ENCODE peak calls at places on chromosomes 5 and 9, in nine cellular contexts. G is neuronal stem cell; X is BE2C; A is HCT116; B is fibroblast of mammary gland; D is testis; N is body of pancreas; O is CD8-positive, alpha-beta memory T cell; Z is fibroblast of lung. M is an unnamed sample.
A peak's percentile ranks its signal among the peaks of the same experiment; 100 is the strongest.

GRCh38 chr5:56951131-56951945 is 585 bp downstream of the MIER3 start:
- DNase-seq in O (peak; percentile 0), G (peak; percentile 63), A (no peak), Z (no peak), D (peak; percentile 63), B (no peak), N (peak; percentile 21), X (peak; percentile 70), M (no peak)

GRCh38 chr9:6549106-6549505 is 96.4 kb downstream of the GLDC start:
- DNase-seq in X (peak; percentile 78), Z (no peak), B (no peak), A (no peak), G (peak; percentile 23), D (no peak), N (no peak), O (no peak), M (no peak)

GRCh38 chr5:160213537-160213936 is 15.8 kb upstream of the FABP6 start:
- DNase-seq in O (no peak), D (no peak), N (no peak), X (peak; percentile 63), A (peak; percentile 21), Z (no peak), B (peak; percentile 10), G (no peak), M (no peak)

GRCh38 chr5:134224905-134225779 is 731 bp downstream of the PPP2CA start:
- DNase-seq in O (peak; percentile 62), Z (peak; percentile 94), A (no peak), B (peak; percentile 92), X (peak; percentile 85), D (peak; percentile 62), N (peak; percentile 48), G (peak; percentile 79), M (no peak)

GRCh38 chr5:134100283-134101011 is 14.0 kb upstream of the TCF7 start:
- DNase-seq in B (peak; percentile 51), X (peak; percentile 68), N (no peak), G (no peak), O (peak; percentile 80), D (peak; percentile 40), Z (no peak), A (no peak), M (peak; percentile 37)

GRCh38 chr9:130604295-130604694 is 24.9 kb downstream of the FUBP3 start:
- DNase-seq in O (no peak), N (no peak), A (no peak), G (no peak), D (no peak), B (no peak), Z (no peak), X (no peak), M (no peak)

GRCh38 chr9:72952914-72953313 is at the start of gene ALDH1A1:
- DNase-seq in G (no peak), A (no peak), B (peak; percentile 16), N (peak; percentile 69), O (no peak), D (peak; percentile 84), X (no peak), Z (peak; percentile 18), M (no peak)

GRCh38 chr9:136546697-136547481 is 1.0 kb upstream of the NOTCH1 start:
- DNase-seq in N (peak; percentile 83), X (no peak), G (no peak), D (peak; percentile 53), Z (peak; percentile 89), A (no peak), O (peak; percentile 42), B (peak; percentile 18), M (no peak)

GRCh38 chr5:178162481-178162880 is 8.8 kb upstream of the NHP2 start:
- DNase-seq in A (no peak), B (no peak), Z (no peak), N (no peak), D (no peak), X (no peak), G (no peak), O (no peak), M (no peak)

GRCh38 chr9:134606951-134607733 is 34.5 kb upstream of the COL5A1 start:
- DNase-seq in X (peak; percentile 55), O (no peak), B (peak; percentile 31), A (peak; percentile 21), D (peak; percentile 27), Z (no peak), N (no peak), G (no peak), M (no peak)

GRCh38 chr9:13388157-13388556 is 108.7 kb upstream of the MPDZ start:
- DNase-seq in N (no peak), A (no peak), G (no peak), B (peak; percentile 95), D (no peak), O (no peak), Z (peak; percentile 32), X (no peak), M (peak; percentile 67)

GRCh38 chr5:6166698-6167394 is 211.5 kb downstream of the MED10 start:
- DNase-seq in A (no peak), X (no peak), B (no peak), Z (no peak), D (no peak), G (no peak), O (no peak), N (no peak), M (no peak)

GRCh38 chr5:39274388-39275085 is 55.2 kb upstream of the FYB1 start:
- DNase-seq in D (no peak), N (no peak), O (peak; percentile 43), G (no peak), A (no peak), B (no peak), X (no peak), Z (peak; percentile 17), M (no peak)

GRCh38 chr5:45491368-45491767 is 204.8 kb downstream of the HCN1 start:
- DNase-seq in D (no peak), G (no peak), Z (no peak), N (no peak), A (no peak), X (no peak), B (no peak), O (no peak), M (no peak)

GRCh38 chr5:2259494-2260107 is 376.9 kb upstream of the IRX4 start:
- DNase-seq in N (no peak), G (no peak), X (no peak), O (no peak), A (no peak), D (no peak), B (no peak), Z (no peak), M (no peak)

GRCh38 chr5:154755361-154756202 is at the start of gene LARP1:
- DNase-seq in N (no peak), O (peak; percentile 11), A (no peak), G (peak; percentile 45), Z (no peak), B (no peak), D (peak; percentile 63), X (peak; percentile 68), M (no peak)

GRCh38 chr9:16161469-16161868 is 608.6 kb downstream of the CCDC171 start:
- DNase-seq in A (no peak), Z (no peak), D (no peak), N (no peak), O (no peak), B (no peak), G (no peak), X (no peak), M (no peak)

GRCh38 chr5:180318456-180319089 is 26.7 kb upstream of the MAPK9 start:
- DNase-seq in O (no peak), N (no peak), G (no peak), Z (no peak), X (no peak), B (no peak), A (no peak), D (no peak), M (no peak)

DNA sequence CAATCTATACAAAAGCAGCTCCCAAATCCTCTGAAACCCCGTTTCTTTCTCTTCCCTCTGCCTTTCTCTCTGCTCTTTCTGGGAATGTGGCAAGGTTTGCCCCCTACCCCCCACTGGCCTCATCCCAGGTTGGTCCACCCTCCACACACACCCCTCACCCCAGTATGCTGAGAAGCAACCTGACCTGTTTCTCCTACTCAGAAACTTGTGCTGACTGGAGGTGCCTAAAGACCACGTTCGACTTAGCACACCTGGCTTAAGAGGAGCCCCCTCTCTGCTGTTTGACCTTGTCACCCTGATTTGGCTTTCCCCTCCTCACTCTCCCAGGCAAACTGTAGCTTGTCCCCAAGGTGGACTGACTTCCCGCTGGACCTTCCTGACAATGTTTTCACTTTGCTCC is 1.1 kb upstream of the SEPTIN8 start:
- DNase-seq in O (no peak), X (no peak), G (no peak), N (no peak), D (no peak), B (no peak), Z (no peak), A (no peak), M (no peak)
- H3K4me3 ChIP-seq in O (peak overlapping the region; percentile 66), X (no peak overlapping the region), G (no peak overlapping the region), N (no peak overlapping the region), D (peak overlapping the region; percentile 75), B (peak overlapping the region; percentile 76), Z (peak overlapping the region; percentile 70), A (no peak overlapping the region), M (peak overlapping the region; percentile 74)

GRCh38 chr5:125485003-125485641 is 738.7 kb upstream of the ZNF608 start:
- DNase-seq in A (peak; percentile 81), B (peak; percentile 100), Z (peak; percentile 100), N (no peak), G (peak; percentile 32), D (peak; percentile 39), O (no peak), X (peak; percentile 74), M (peak; percentile 100)
- H3K4me3 ChIP-seq in A (peak overlapping the region; percentile 42), B (no peak overlapping the region), Z (no peak overlapping the region), N (no peak overlapping the region), G (no peak overlapping the region), D (no peak overlapping the region), O (no peak overlapping the region), X (peak overlapping the region; percentile 26), M (no peak overlapping the region)

DNA sequence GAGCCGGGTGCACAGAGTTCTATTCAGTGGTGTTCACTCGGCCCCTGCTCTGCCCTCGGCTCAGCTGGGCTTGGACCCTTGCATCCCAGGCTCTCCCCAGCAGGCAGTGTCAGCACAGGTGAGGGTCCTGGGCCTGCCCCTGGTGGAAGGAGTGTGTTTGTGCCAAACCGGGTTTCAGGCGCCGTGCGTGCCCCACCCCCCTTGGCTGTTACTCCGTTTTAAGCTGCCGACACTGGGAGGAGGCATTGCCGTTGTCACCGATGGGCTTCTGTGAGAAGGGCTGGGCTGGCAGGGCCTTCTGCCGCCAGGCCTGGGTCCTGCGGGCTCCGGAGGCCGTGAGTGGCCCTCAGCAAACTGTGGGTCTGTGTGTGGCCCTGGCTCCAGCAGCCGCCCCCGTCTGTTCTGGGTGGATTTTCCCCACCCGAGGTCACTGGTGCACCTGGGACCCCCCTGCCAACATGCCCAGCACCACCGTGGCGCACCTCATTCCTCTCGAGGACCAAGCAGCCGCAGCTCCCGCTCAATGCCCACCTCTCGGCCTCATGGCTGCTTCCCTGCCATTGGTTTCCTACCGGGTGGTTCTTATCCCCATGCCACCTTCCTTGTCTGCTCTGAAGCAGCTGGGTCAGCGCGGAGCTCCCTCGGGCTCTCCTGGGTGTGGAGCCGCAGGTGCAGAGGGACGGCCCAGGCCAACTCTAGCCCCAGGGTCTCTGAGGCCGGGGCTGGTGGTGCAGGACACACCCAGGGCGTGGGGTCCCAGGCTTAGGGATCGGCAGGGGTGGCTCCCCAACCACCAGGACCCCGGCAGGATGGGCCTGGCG is 44.3 kb upstream of the EXOC3 start:
- DNase-seq in D (no peak), X (no peak), N (no peak), Z (no peak), G (no peak), B (no peak), A (no peak), O (no peak), M (no peak)
- H3K4me3 ChIP-seq in D (no peak overlapping the region), X (no peak overlapping the region), N (no peak overlapping the region), Z (no peak overlapping the region), G (no peak overlapping the region), B (no peak overlapping the region), A (no peak overlapping the region), O (no peak overlapping the region), M (no peak overlapping the region)

GRCh38 chr9:131677051-131677444 is 62.8 kb downstream of the RAPGEF1 start:
- DNase-seq in X (no peak), A (no peak), B (peak; percentile 65), D (no peak), Z (no peak), O (no peak), N (no peak), G (no peak), M (no peak)
- H3K4me3 ChIP-seq in X (no peak overlapping the region), A (peak overlapping the region; percentile 5), B (no peak overlapping the region), D (no peak overlapping the region), Z (no peak overlapping the region), O (peak overlapping the region; percentile 16), N (no peak overlapping the region), G (no peak overlapping the region), M (no peak overlapping the region)

M was measured in skeletal muscle cell.